ENCODE peak calls at places on chromosomes 1 and 21, in five cellular contexts. S is heart right ventricle; P is endothelial cell; Z is activated T-cell treated with anti-CD3 and anti-CD28 coated beads for 24 hours; B is CD4-positive, CD25-positive, alpha-beta regulatory T cell. V is an unnamed sample.

GRCh38 chr1:29210278-29211085 is 20.3 kb downstream of the MECR start:
- DNase-seq in S (no peak), P (peak; percentile 11), Z (no peak), B (no peak), V (no peak)

GRCh38 chr1:51234721-51235425 is 1.2 kb upstream of the RNF11 start:
- DNase-seq in S (peak; percentile 59), P (no peak), Z (peak; percentile 24), B (no peak), V (peak; percentile 28)

GRCh38 chr1:77016371-77016770 is 149.1 kb downstream of the ST6GALNAC5 start:
- DNase-seq in S (no peak), P (no peak), Z (no peak), B (no peak), V (no peak)

GRCh38 chr21:45289655-45290515 is 2.2 kb upstream of the POFUT2 start:
- DNase-seq in S (peak; percentile 3), P (no peak), Z (no peak), B (no peak), V (no peak)

GRCh38 chr1:241012708-241013340 is 344.2 kb downstream of the RGS7 start:
- DNase-seq in S (no peak), P (no peak), Z (no peak), B (no peak), V (no peak)

GRCh38 chr1:20262810-20263534 is 27.7 kb upstream of the VWA5B1 start:
- DNase-seq in S (no peak), P (no peak), Z (no peak), B (no peak), V (no peak)

GRCh38 chr1:240906477-240906876 is 294.5 kb upstream of the GREM2 start:
- DNase-seq in S (peak; percentile 11), P (no peak), Z (no peak), B (no peak), V (no peak)

GRCh38 chr1:46175243-46175642 is 356 bp downstream of the TSPAN1 start:
- DNase-seq in S (no peak), P (no peak), Z (no peak), B (no peak), V (no peak)

GRCh38 chr1:64470670-64471217 is 815 bp downstream of the CACHD1 start:
- DNase-seq in S (peak; percentile 9), P (peak; percentile 52), Z (no peak), B (no peak), V (no peak)

GRCh38 chr1:68218485-68218884 is 13.8 kb downstream of the WLS start:
- DNase-seq in S (no peak), P (no peak), Z (no peak), B (no peak), V (no peak)

GRCh38 chr21:31564439-31564838 is 95.1 kb upstream of the SOD1 start:
- DNase-seq in S (no peak), P (no peak), Z (no peak), B (no peak), V (no peak)

GRCh38 chr21:46117586-46118304 is 19.8 kb downstream of the COL6A2 start:
- DNase-seq in S (peak; percentile 3), P (peak; percentile 2), Z (no peak), B (no peak), V (no peak)

GRCh38 chr1:61085191-61086086 is 3.1 kb downstream of the NFIA start:
- DNase-seq in S (no peak), P (no peak), Z (no peak), B (no peak), V (no peak)

GRCh38 chr1:204673217-204673608 is 12.3 kb downstream of the LRRN2 start:
- DNase-seq in S (no peak), P (no peak), Z (no peak), B (no peak), V (no peak)

GRCh38 chr1:167770127-167770526 is 48.3 kb downstream of the MPZL1 start:
- DNase-seq in S (no peak), P (no peak), Z (no peak), B (no peak), V (no peak)

GRCh38 chr1:172360960-172361359 is 59.5 kb upstream of the C1orf105 start:
- DNase-seq in S (no peak), P (no peak), Z (no peak), B (no peak), V (no peak)

GRCh38 chr1:226723640-226724532 is 15.2 kb downstream of the ITPKB start:
- DNase-seq in S (peak; percentile 71), P (no peak), Z (no peak), B (no peak), V (no peak)

GRCh38 chr1:25661043-25661807 is 44.6 kb downstream of the MAN1C1 start:
- DNase-seq in S (no peak), P (no peak), Z (no peak), B (no peak), V (no peak)

GRCh38 chr1:3566951-3567350 is 44.4 kb downstream of the MEGF6 start:
- DNase-seq in S (no peak), P (no peak), Z (no peak), B (no peak), V (no peak)

GRCh38 chr1:36352910-36353878 is 29.7 kb upstream of the EVA1B start:
- DNase-seq in S (no peak), P (no peak), Z (no peak), B (no peak), V (no peak)

GRCh38 chr1:48870596-48870995 is 93.9 kb upstream of the BEND5 start:
- DNase-seq in S (no peak), P (no peak), Z (no peak), B (no peak), V (no peak)